ENCODE peak calls at places on chromosomes 6 and 20, in six cellular contexts. J is neuronal stem cell, W is H9, X is mesendoderm, U is H1, H is mesenchymal stem cell. E is an unnamed sample.

GRCh38 chr6:53437557-53438202 is 88.9 kb upstream of the ELOVL5 start:
- DNase-seq in J (peak; percentile 27), W (peak; percentile 52), X (peak; percentile 78), U (no peak), H (peak; percentile 88), E (peak; percentile 91)

GRCh38 chr6:33073431-33073871 is at the start of gene HLA-DPA1:
- DNase-seq in J (no peak), W (peak; percentile 50), X (peak; percentile 49), U (no peak), H (peak; percentile 28), E (peak; percentile 11)

GRCh38 chr6:135118142-135118730 is 62.9 kb upstream of the MYB start:
- DNase-seq in J (no peak), W (no peak), X (no peak), U (no peak), H (no peak), E (no peak)

GRCh38 chr6:148803979-148804378 is 57.1 kb downstream of the UST start:
- DNase-seq in J (no peak), W (no peak), X (no peak), U (no peak), H (no peak), E (peak; percentile 44)

GRCh38 chr6:149211046-149211571 is 106.4 kb upstream of the TAB2 start:
- DNase-seq in J (no peak), W (no peak), X (no peak), U (no peak), H (peak; percentile 73), E (peak; percentile 43)

GRCh38 chr20:32918296-32918695 is 59.6 kb downstream of the EFCAB8 start:
- DNase-seq in J (no peak), W (no peak), X (no peak), U (no peak), H (no peak), E (no peak)

GRCh38 chr6:156925718-156926607 is 148.8 kb downstream of the ARID1B start:
- DNase-seq in J (no peak), W (no peak), X (peak; percentile 81), U (no peak), H (peak; percentile 20), E (no peak)

GRCh38 chr6:53770690-53771320 is 24.0 kb upstream of the LRRC1 start:
- DNase-seq in J (no peak), W (no peak), X (peak; percentile 41), U (no peak), H (no peak), E (peak; percentile 23)

GRCh38 chr6:27295301-27296079 is 16.6 kb downstream of the POM121L2 start:
- DNase-seq in J (no peak), W (peak; percentile 71), X (peak; percentile 95), U (no peak), H (peak; percentile 73), E (peak; percentile 85)
- H3K27me3 ChIP-seq in J (peaks cover 24% of the 10 kb centered on the region), W (no peaks in the 10 kb centered on the region), X (no peaks in the 10 kb centered on the region), U (peaks cover 12% of the 10 kb centered on the region), H (peaks cover 29% of the 10 kb centered on the region), E (peaks cover 9% of the 10 kb centered on the region)

GRCh38 chr6:71238351-71238750 is 50.3 kb upstream of the OGFRL1 start:
- DNase-seq in J (no peak), W (no peak), X (no peak), U (no peak), H (peak; percentile 35), E (peak; percentile 75)

GRCh38 chr6:71245265-71246049 is 43.2 kb upstream of the OGFRL1 start:
- DNase-seq in J (no peak), W (no peak), X (no peak), U (no peak), H (no peak), E (no peak)

GRCh38 chr6:71236926-71237425 is 51.6 kb upstream of the OGFRL1 start:
- DNase-seq in J (no peak), W (no peak), X (peak; percentile 18), U (no peak), H (no peak), E (no peak)

DNA sequence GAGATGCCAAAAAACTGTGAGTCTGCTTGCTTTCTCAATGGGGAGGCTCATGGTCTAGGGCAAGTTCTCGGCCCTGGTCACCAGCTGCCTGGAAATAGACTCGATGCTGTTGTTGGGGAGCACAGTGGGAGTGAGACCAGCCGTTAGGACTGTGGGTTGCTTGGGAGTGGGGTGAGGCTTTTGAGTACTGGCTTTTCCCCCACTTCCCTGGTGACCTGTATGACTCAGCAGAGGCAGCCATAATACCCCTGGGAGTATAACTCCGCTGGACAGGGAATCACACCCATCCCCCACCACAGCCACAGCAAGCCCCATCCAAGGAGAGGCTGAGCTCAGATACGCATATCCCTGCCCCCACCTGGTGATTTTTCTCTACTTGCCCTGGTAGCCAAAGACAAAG is 48.9 kb upstream of the OGFRL1 start:
- DNase-seq in J (no peak), W (no peak), X (peak; percentile 32), U (no peak), H (peak; percentile 16), E (no peak)
- H3K9ac ChIP-seq in J (no peak overlapping the region), W (no peak overlapping the region), X (no peak overlapping the region), U (no peak overlapping the region), H (no peak overlapping the region), E (no peak overlapping the region)

DNA sequence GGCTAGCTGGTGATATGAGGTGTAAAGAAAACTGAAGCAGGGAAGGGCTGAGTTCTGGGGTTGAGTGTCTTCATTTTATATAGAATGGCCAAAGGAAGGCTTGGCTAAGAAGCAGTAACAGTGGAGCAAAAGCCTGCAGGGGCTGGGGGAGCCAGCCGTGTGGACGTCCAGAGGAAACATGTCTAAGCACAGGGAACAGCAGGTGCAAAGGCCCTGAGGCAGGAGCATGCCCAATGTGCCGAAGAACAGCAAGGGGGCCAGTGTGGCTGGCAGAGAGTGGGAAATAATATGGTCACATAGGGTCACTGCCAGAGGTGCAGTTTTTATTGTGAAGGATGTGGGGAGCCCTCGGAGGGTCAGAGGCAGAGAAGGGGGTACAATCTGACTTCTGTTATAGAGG is 60.5 kb upstream of the KCNG1 start:
- DNase-seq in J (no peak), W (no peak), X (no peak), U (no peak), H (no peak), E (no peak)
- H2BK15ac ChIP-seq in J (peak overlapping the region; percentile 8), W (no peak overlapping the region), X (no peak overlapping the region), U (no peak overlapping the region), H (no peak overlapping the region), E (no peak overlapping the region)

DNA sequence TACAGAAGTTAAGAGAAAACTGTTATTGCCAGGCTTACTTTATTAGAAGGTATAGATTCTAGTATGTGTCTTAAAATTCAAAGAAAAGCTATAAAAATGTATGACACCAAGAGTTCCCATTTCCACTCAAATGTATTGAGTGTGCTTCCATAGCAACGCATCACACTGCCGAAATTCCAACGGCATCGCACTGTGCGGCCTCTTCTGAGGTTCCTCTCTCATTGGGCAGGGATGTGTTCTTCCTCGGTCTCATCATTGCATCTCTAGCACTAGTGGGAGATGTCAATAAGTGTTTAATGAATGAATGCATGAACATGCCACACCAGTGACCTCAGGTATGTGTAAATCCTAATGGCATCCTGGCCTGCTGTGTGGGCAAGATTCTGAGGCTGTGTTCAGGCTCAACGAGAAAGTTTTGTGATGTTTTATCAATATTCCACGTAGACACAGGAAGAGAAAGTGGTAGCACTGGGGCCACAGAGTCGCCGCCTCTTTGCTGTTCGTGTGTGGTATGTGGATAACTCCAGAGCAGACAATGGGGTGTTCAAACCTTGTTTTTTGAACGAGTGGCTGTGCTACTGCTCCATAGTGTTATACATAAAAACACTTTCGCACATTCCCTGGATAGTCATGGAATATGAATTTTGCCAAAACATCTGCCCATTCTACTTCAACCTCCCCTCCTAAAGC is 171.6 kb downstream of the ADGB start:
- DNase-seq in J (no peak), W (no peak), X (peak; percentile 36), U (no peak), H (no peak), E (no peak)
- H3K27me3 ChIP-seq in J (no peaks in the 10 kb centered on the region), W (no peaks in the 10 kb centered on the region), X (no peaks in the 10 kb centered on the region), U (no peaks in the 10 kb centered on the region), H (no peaks in the 10 kb centered on the region), E (no peaks in the 10 kb centered on the region)

GRCh38 chr20:53794529-53795115 is 201.0 kb upstream of the ZNF217 start:
- DNase-seq in J (no peak), W (no peak), X (no peak), U (no peak), H (peak; percentile 40), E (peak; percentile 47)
- H3K9ac ChIP-seq in J (no peak overlapping the region), W (no peak overlapping the region), X (no peak overlapping the region), U (no peak overlapping the region), H (peak overlapping the region; percentile 54), E (no peak overlapping the region)

GRCh38 chr6:66094615-66095014 is 387.6 kb upstream of the EYS start:
- DNase-seq in J (no peak), W (no peak), X (no peak), U (no peak), H (no peak), E (no peak)

GRCh38 chr6:66096679-66097078 is 389.7 kb upstream of the EYS start:
- DNase-seq in J (no peak), W (no peak), X (no peak), U (no peak), H (no peak), E (no peak)
- H2BK15ac ChIP-seq in J (no peak overlapping the region), W (no peak overlapping the region), X (no peak overlapping the region), U (no peak overlapping the region), H (no peak overlapping the region), E (no peak overlapping the region)

DNA sequence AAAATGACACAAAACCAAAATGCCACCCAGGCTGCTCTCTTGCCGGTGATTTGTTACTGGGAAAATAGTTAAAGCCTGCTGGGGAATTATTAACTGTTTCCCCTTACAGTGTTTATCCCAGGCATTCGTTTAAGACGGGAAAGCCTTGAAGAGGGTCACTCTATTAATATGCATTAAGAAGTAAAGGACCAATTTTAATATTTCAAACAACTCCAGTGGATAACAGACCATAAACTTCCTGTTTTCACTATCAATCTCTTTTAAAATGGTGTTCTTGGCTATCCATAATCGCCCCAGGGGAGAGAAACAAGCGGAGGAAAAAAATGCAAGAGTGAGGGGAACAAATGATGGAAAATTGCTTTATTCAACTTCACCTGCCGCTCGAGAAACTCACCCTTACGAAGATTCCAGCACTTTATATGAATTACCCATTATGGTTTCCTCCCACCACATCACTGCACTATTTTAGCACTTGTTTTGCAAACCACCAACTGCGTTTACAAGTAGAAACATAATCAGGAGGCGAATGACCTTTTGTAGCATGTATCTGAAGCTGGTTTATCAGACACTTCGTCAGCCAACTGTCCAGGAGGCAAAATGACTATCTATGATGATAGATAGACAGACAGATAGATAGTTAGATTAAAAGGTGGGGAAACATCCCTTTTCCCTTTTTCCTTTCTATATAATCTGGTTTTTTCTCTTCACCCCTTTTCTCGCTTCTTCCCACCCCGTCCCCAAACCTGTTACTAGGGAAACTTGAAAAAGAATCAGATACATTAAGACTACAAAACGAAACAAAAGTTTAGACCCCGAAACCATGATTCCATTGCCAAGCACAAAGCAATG is 1.2 kb upstream of the ADGRB3 start:
- DNase-seq in J (no peak), W (no peak), X (no peak), U (no peak), H (peak; percentile 6), E (no peak)
- H3K27me3 ChIP-seq in J (peaks cover 12% of the 10 kb centered on the region), W (no peaks in the 10 kb centered on the region), X (peaks cover 2% of the 10 kb centered on the region), U (peaks cover 11% of the 10 kb centered on the region), H (peaks cover 47% of the 10 kb centered on the region), E (peaks cover 5% of the 10 kb centered on the region)

E was measured in IMR-90.